ENCODE peak calls at places on chromosomes 5 and 9, in five cellular contexts. J, Q, R, A and H are unnamed samples.

GRCh38 chr9:130128251-130128650 is 44.0 kb upstream of the NCS1 start:
- DNase-seq in J (peak; percentile 58), Q (no peak), R (no peak), A (no peak), H (no peak)

GRCh38 chr5:31719988-31720387 is 81.1 kb downstream of the PDZD2 start:
- DNase-seq in J (no peak), Q (no peak), R (no peak), A (no peak), H (no peak)

GRCh38 chr5:151718168-151718567 is 31.5 kb upstream of the SPARC start:
- DNase-seq in J (no peak), Q (no peak), R (no peak), A (no peak), H (peak; percentile 78)

GRCh38 chr5:54524082-54524481 is 6.5 kb downstream of the SNX18 start:
- DNase-seq in J (no peak), Q (no peak), R (no peak), A (no peak), H (no peak)

GRCh38 chr5:133421394-133421793 is 190.9 kb downstream of the FSTL4 start:
- DNase-seq in J (no peak), Q (peak; percentile 26), R (no peak), A (no peak), H (peak; percentile 4)

GRCh38 chr5:56246769-56247168 is 13.6 kb upstream of the ANKRD55 start:
- DNase-seq in J (no peak), Q (no peak), R (no peak), A (no peak), H (no peak)

GRCh38 chr5:138389332-138389731 is 36.8 kb downstream of the KDM3B start:
- DNase-seq in J (no peak), Q (peak; percentile 13), R (no peak), A (no peak), H (peak; percentile 6)

GRCh38 chr5:116395708-116396203 is 178.9 kb downstream of the SEMA6A start:
- DNase-seq in J (no peak), Q (peak; percentile 3), R (no peak), A (no peak), H (peak; percentile 26)

GRCh38 chr5:51960617-51961115 is 577.4 kb downstream of the ISL1 start:
- DNase-seq in J (no peak), Q (peak; percentile 0), R (no peak), A (no peak), H (peak; percentile 2)

GRCh38 chr5:133870661-133871060 is 97.8 kb downstream of the C5orf15 start:
- DNase-seq in J (no peak), Q (peak; percentile 40), R (no peak), A (no peak), H (peak; percentile 67)

GRCh38 chr5:133404724-133405123 is 207.6 kb downstream of the FSTL4 start:
- DNase-seq in J (no peak), Q (no peak), R (no peak), A (no peak), H (no peak)

GRCh38 chr9:33651125-33651524 is 127.1 kb downstream of the ANKRD18B start:
- DNase-seq in J (no peak), Q (no peak), R (no peak), A (no peak), H (no peak)
- TF ChIP-seq CTCF in J (no peak), Q (no peak), R (no peak), A (no peak), H (no peak)

DNA sequence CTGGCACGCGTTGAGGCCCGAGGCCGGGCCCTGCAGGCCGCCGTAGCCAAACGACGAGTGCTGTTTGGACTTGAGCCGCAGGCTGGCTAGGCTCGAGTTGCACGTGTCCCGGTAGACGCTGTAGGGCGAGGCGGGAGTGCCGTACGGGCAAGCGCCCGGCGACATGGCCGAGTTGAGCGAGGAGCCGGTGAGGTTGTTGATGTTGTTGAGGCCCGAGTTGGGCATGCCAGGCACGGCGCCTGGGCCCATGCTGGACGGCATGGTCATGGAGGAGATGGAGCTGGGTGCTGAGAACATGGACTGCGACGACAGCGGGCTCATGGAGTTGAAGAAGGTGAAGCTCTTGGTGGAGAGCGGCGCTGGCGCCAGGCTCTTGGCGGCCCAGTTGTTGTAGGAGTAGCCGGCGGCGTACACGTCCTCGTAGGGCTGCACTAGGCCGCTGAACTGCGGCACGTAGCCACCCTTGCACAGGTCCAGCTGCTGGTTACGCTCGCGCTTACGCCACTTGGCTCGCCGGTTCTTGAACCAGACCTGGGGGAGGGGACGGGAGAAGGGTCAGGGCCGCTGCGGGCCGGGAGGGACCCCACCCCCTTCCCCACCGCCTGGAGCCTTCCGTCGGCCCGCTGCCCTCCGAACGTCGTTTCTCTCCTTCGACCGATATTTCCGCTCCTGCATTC is 5.1 kb downstream of the PITX1 start:
- DNase-seq in J (peak; percentile 65), Q (peak; percentile 2), R (no peak), A (no peak), H (no peak)
- H3K4me3 ChIP-seq in J (no peak overlapping the region), Q (no peak overlapping the region), R (no peak overlapping the region), A (no peak overlapping the region), H (no peak overlapping the region)

GRCh38 chr5:119311688-119312087 is 44.1 kb upstream of the TNFAIP8 start:
- DNase-seq in J (no peak), Q (no peak), R (no peak), A (no peak), H (no peak)

GRCh38 chr5:119313207-119313606 is 42.6 kb upstream of the TNFAIP8 start:
- DNase-seq in J (no peak), Q (no peak), R (no peak), A (no peak), H (no peak)

GRCh38 chr5:119313876-119314605 is 41.8 kb upstream of the TNFAIP8 start:
- DNase-seq in J (no peak), Q (no peak), R (no peak), A (no peak), H (no peak)

GRCh38 chr5:119309290-119309818 is 46.5 kb upstream of the TNFAIP8 start:
- DNase-seq in J (no peak), Q (no peak), R (no peak), A (no peak), H (no peak)

DNA sequence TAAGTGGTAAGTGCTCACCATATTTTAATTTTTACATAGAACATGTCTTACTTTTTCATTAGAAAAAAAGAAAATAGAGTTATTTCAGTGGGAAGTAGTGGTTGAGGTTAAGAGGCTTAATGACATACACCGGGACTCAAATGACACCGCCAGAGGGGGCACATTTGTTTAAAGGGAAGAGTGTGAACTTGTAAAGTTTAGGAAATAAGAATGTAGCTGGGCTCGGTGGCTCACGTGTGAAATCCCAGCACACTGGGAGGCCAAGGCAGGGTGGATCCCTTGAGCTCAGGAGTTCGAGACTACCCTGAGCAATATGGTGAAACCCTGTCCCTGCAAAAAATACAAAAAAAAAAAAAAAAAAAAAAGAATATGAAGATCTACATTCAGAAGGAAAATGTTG is 43.4 kb upstream of the TNFAIP8 start:
- DNase-seq in J (no peak), Q (no peak), R (no peak), A (no peak), H (no peak)
- TF ChIP-seq CTCF in J (no peak), Q (no peak), R (no peak), A (no peak), H (no peak)

GRCh38 chr9:114929166-114929565 is 1.2 kb downstream of the TNFSF8 start:
- DNase-seq in J (no peak), Q (no peak), R (no peak), A (no peak), H (no peak)
- H3K4me3 ChIP-seq in J (peak overlapping the region; percentile 28), Q (no peak overlapping the region), R (peak overlapping the region; percentile 31), A (no peak overlapping the region), H (no peak overlapping the region)

GRCh38 chr5:136058031-136058971 is 29.5 kb downstream of the TGFBI start:
- DNase-seq in J (no peak), Q (peak; percentile 99), R (peak; percentile 71), A (peak; percentile 68), H (peak; percentile 99)
- TF ChIP-seq CTCF in J (no peak), Q (peak; percentile 63), R (peak; percentile 19), A (peak; percentile 44), H (peak; percentile 61)

GRCh38 chr5:129122560-129122959 is 28.0 kb downstream of the ISOC1 start:
- DNase-seq in J (no peak), Q (no peak), R (no peak), A (no peak), H (no peak)

GRCh38 chr5:129120158-129120581 is 25.6 kb downstream of the ISOC1 start:
- DNase-seq in J (no peak), Q (no peak), R (no peak), A (no peak), H (no peak)

GRCh38 chr5:129125819-129126218 is 31.3 kb downstream of the ISOC1 start:
- DNase-seq in J (no peak), Q (no peak), R (no peak), A (no peak), H (no peak)
- H3K4me3 ChIP-seq in J (no peak overlapping the region), Q (no peak overlapping the region), R (no peak overlapping the region), A (no peak overlapping the region), H (no peak overlapping the region)

GRCh38 chr5:989961-990530 is 18.6 kb upstream of the NKD2 start:
- DNase-seq in J (peak; percentile 91), Q (peak; percentile 61), R (peak; percentile 73), A (peak; percentile 78), H (no peak)
- TF ChIP-seq CTCF in J (peak; percentile 44), Q (peak; percentile 34), R (peak; percentile 47), A (peak; percentile 58), H (peak; percentile 17)

DNA sequence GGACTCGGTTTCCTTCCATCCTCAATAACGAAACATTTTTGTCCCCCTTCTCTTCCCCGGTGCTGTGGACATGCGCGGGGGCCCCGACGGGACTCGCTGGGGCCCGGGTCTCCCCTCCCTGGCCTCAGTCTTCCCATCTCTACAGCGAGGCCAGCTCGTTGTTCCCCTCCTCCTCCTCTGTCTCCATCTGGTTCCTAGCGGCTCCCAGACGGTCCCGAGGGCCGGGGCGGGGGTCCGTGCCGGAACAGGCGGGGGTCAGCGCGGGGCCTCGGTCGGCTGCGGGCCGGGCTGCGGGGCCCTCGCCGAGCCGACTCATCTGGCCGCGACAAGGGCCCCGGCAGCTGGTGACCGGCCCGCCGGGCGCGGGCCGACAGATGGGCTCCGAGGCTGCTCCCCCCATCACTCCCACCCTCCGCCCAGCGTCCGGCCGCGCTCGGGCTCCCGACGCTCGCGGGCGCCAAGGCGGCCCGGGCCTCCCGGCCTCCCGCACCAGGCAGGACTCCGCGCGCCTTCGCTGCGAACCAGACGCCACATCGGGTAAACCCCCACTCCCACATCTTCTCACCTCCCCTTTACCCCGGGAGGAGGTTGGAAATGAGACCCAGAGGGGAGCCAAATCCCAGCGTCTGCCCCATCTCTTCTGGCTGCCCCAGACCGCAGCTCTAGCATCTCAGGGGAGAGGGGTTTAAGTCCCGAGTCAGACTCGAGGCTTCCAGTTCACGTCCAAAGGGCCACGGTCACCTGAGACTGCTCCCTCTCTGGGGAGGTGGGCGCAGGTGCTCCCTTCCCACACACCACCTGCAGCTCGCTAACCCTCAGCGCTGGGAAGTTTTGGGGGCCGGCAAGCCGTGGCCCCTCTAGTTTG is 8.1 kb downstream of the BARHL1 start:
- DNase-seq in J (no peak), Q (no peak), R (no peak), A (no peak), H (no peak)
- H3K4me3 ChIP-seq in J (no peak overlapping the region), Q (no peak overlapping the region), R (no peak overlapping the region), A (no peak overlapping the region), H (no peak overlapping the region)

GRCh38 chr5:78677777-78678668 is 29.5 kb upstream of the LHFPL2 start:
- DNase-seq in J (peak; percentile 59), Q (peak; percentile 98), R (peak; percentile 65), A (peak; percentile 74), H (peak; percentile 99)
- TF ChIP-seq CTCF in J (no peak), Q (peak; percentile 23), R (no peak), A (no peak), H (peak; percentile 28)

GRCh38 chr9:127790094-127790855 is 4.4 kb downstream of the CDK9 start:
- DNase-seq in J (no peak), Q (no peak), R (no peak), A (no peak), H (no peak)
- H3K4me3 ChIP-seq in J (no peak overlapping the region), Q (no peak overlapping the region), R (no peak overlapping the region), A (no peak overlapping the region), H (no peak overlapping the region)